ENCODE peak calls at places on chromosomes 16 and 17, in four cellular contexts. L is PC-3, D is colonic mucosa, F is H9. Y is an unnamed sample. For H3K4me1, the result is how much of the 10 kb centered on the place peaks cover.

GRCh38 chr16:57578521-57579360 is 36.3 kb downstream of the ADGRG5 start:
- DNase-seq in F (peak), D (no peak), L (no peak), Y (no peak)

GRCh38 chr16:52456368-52456767 is 90.6 kb downstream of the TOX3 start:
- DNase-seq in F (no peak), D (no peak), L (no peak), Y (no peak)

GRCh38 chr17:42982266-42982665 is 1.9 kb downstream of the RUNDC1 start:
- DNase-seq in F (no peak), L (no peak), D (no peak), Y (no peak)

GRCh38 chr17:80195671-80196529 is 24.2 kb downstream of the SGSH start:
- DNase-seq in D (no peak), F (peak), L (peak), Y (no peak)

GRCh38 chr16:51161440-51162195 is 10.5 kb upstream of the SALL1 start:
- DNase-seq in L (no peak), D (no peak), F (no peak), Y (no peak)

GRCh38 chr16:12091569-12092346 is 115.2 kb downstream of the SNX29 start:
- DNase-seq in F (no peak), D (no peak), L (peak), Y (no peak)

GRCh38 chr17:43760254-43760852 is 1.8 kb upstream of the SOST start:
- DNase-seq in D (peak), F (peak), L (peak), Y (peak)

GRCh38 chr17:36937961-36938565 is 788 bp downstream of the LHX1 start:
- DNase-seq in F (peak), D (no peak), L (no peak), Y (no peak)

DNA sequence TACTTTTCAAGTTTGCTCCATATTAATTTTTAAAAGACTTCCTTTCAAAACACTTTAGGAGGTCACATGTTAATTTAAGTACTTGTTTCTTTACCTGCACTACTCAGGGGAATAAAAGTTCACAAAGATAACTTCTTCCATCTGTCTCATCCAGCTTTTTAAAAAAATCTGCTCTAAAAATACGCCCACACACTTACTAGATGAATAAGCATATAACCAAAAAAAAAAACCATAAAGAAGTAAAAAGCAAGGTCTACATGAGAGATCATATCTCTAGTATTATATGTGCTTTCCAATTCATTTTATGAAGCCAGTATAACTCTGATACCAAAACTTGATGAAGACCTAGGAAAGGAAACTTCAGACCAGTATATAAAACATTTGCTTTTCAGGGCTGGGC is 17.2 kb downstream of the SKAP1 start:
- DNase-seq in L (no peak), F (no peak), D (no peak), Y (no peak)
- H3K4me1 ChIP-seq in L (under half), F (under half), D (under half), Y (under half)

DNA sequence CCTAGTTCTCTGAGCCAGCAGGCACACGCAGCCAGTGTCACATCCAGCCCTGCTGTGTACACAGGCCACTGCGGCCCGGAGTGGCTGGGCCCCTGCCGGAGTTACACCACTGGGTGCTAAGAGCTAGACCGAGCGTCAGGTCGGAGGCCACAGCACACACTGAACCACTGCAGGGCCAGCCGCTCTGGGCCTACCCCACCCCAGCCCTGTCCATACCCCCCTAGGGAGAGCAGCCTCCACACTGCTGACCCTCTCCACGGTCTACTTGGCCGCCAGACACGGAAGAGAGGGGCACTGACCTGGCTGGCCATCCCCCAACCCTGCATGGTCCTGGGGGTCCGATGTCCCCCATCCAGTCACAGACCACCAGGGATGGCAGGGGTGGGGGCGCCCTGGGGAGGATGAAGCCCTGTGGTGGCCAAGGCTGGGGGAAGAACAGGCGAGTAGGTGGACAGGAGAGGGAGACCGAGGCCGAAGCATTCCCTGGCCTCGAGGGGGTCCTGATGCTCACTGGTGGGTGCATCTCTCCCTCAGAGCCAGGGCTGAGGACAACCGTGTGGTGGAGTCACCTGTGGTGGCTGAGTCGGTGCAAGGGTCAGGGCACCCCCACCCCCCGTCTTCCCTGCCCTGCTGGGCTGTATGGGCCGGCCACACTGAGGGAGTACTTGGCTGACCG is 34.9 kb upstream of the ZC3H18 start:
- DNase-seq in L (no peak), F (peak), D (no peak), Y (no peak)
- H3K27ac ChIP-seq in L (no peak), F (no peak), D (no peak), Y (no peak)

GRCh38 chr17:78395186-78395585 is 16.7 kb downstream of the PGS1 start:
- DNase-seq in D (no peak), L (no peak), F (no peak), Y (no peak)
- H3K4me1 ChIP-seq in D (under half), L (under half), F (under half), Y (under half)

DNA sequence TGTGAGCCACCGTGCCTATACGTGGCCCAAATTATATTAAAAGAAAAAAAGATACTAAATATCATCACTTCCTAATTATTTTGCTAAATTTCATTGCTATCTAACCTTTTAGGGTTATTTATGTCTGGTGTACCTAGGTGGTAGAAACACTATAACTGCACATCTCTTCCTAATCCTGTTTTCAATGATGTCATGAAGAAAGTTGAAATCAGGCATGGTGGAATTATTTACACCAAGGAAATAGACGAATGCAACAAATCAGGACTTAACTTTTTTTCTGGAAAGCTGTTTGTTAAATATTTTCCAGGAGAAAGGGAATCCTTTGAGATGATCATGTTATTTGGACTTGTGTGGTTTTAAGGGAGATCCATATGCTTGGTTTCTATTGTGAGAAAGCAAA is 39.2 kb upstream of the SKAP1 start:
- DNase-seq in D (no peak), F (no peak), L (no peak), Y (no peak)
- H3K27ac ChIP-seq in D (no peak), F (no peak), L (no peak), Y (no peak)

GRCh38 chr17:55282379-55282702 is 17.6 kb downstream of the HLF start:
- DNase-seq in F (no peak), D (no peak), L (no peak), Y (no peak)
- H3K4me1 ChIP-seq in F (under half), D (under half), L (under half), Y (under half)

GRCh38 chr16:75575976-75576375 is 9.8 kb downstream of the GABARAPL2 start:
- DNase-seq in F (no peak), L (no peak), D (no peak), Y (no peak)
- H3K27ac ChIP-seq in F (no peak), L (no peak), D (no peak), Y (no peak)

DNA sequence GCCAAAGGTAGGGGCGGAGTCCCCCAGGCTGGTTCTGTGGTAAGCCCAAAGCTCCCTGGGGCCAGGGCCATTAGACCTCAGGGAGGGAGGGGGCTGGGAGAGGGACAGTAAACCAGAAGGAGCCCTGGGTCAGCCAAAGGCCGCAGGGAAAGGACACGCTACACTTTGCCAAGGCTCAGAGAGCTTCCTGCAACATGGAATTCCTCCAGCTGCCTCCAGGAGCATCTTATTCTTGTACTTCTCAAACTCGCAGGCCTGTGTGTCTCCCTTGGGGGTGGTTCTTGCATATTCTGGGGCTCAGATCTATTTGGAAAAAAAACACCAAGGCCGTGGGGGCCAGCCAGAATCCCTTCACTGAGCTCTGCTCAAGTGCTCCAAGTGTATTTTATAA is 25.1 kb downstream of the AKAP1 start:
- DNase-seq in L (no peak), F (no peak), D (no peak), Y (no peak)
- H3K4me1 ChIP-seq in L (under half), F (under half), D (under half), Y (under half)

Y was measured in foreskin keratinocyte.